ENCODE peak calls at places on chromosomes 1 and 21, in nine cellular contexts. V, N, T, O, H, I, F, B and G are unnamed samples.

GRCh38 chr1:151721788-151722510 is 627 bp downstream of the RIIAD1 start:
- DNase-seq in V (peak; percentile 13), N (no peak), T (no peak), O (no peak), H (no peak), I (no peak), F (no peak), B (no peak), G (no peak)

GRCh38 chr1:77825356-77825709 is 45.9 kb downstream of the MIGA1 start:
- DNase-seq in V (peak; percentile 91), N (no peak), T (peak; percentile 22), O (peak; percentile 69), H (no peak), I (no peak), F (no peak), B (no peak), G (peak; percentile 63)

GRCh38 chr1:30805301-30806003 is 47.9 kb upstream of the LAPTM5 start:
- DNase-seq in V (no peak), N (no peak), T (no peak), O (peak; percentile 92), H (no peak), I (no peak), F (no peak), B (no peak), G (no peak)

GRCh38 chr1:169601096-169601881 is 15.0 kb upstream of the F5 start:
- DNase-seq in V (peak; percentile 20), N (no peak), T (peak; percentile 28), O (no peak), H (no peak), I (no peak), F (peak; percentile 4), B (no peak), G (no peak)

GRCh38 chr1:17125756-17126237 is 6.5 kb upstream of the PADI2 start:
- DNase-seq in V (peak; percentile 68), N (peak; percentile 78), T (peak; percentile 88), O (peak; percentile 93), H (peak; percentile 88), I (peak; percentile 89), F (peak; percentile 90), B (peak; percentile 95), G (peak; percentile 78)

GRCh38 chr1:202034683-202035462 is 24.5 kb downstream of the ELF3 start:
- DNase-seq in V (peak; percentile 96), N (peak; percentile 55), T (peak; percentile 66), O (peak; percentile 14), H (no peak), I (no peak), F (no peak), B (peak; percentile 82), G (peak; percentile 93)

GRCh38 chr1:25875856-25876692 is 566 bp upstream of the PAQR7 start:
- DNase-seq in V (no peak), N (no peak), T (no peak), O (peak; percentile 80), H (no peak), I (peak; percentile 36), F (no peak), B (no peak), G (peak; percentile 91)

GRCh38 chr1:101309334-101310221 is 72.8 kb downstream of the S1PR1 start:
- DNase-seq in V (peak; percentile 56), N (peak; percentile 26), T (peak; percentile 53), O (peak; percentile 56), H (peak; percentile 74), I (peak; percentile 80), F (peak; percentile 66), B (no peak), G (no peak)

GRCh38 chr21:39955326-39955725 is 88.1 kb downstream of the PCP4 start:
- DNase-seq in V (no peak), N (no peak), T (no peak), O (no peak), H (no peak), I (no peak), F (no peak), B (no peak), G (no peak)

GRCh38 chr1:116127848-116128540 is 16.8 kb downstream of the MAB21L3 start:
- DNase-seq in V (no peak), N (no peak), T (no peak), O (no peak), H (no peak), I (no peak), F (no peak), B (no peak), G (no peak)

GRCh38 chr1:160411231-160411630 is 10.9 kb downstream of the VANGL2 start:
- DNase-seq in V (no peak), N (no peak), T (no peak), O (no peak), H (no peak), I (no peak), F (no peak), B (no peak), G (no peak)

GRCh38 chr1:230310381-230311163 is 115.6 kb downstream of the PGBD5 start:
- DNase-seq in V (peak; percentile 68), N (peak; percentile 78), T (peak; percentile 82), O (peak; percentile 86), H (peak; percentile 70), I (peak; percentile 70), F (peak; percentile 88), B (no peak), G (peak; percentile 63)

GRCh38 chr1:103171041-103171590 is 62.8 kb upstream of the COL11A1 start:
- DNase-seq in V (peak; percentile 11), N (no peak), T (no peak), O (no peak), H (no peak), I (no peak), F (no peak), B (no peak), G (no peak)

DNA sequence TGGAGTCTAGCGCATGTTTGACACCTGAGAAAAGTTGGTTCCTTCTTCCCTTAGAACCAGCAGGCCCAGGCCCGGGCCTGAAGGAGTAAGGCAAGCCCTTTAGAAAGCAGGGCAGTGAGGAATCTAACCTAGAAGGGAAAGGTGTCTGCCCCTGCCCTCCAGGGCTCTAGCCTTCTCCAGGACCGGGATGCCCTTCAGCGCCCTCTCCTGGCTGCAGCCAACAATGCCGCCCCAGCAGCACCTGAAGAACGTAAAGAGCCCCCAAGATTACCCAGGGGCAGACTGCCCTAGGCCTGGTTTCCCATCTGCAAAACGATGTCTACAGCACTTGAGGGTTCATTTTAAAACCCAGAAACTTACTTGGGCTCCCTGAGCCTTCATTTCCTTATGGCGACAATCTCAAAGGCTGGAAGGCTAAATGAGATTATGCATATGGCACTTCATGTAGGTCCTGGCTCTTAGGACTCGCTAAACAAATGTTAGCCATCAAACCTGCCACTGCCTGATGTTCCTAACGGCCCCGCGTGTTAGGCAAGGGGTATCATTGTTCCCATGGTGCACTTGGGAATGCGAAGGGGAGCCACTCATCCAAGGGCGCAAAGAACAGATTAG is 106.7 kb upstream of the KLHDC7A start:
- DNase-seq in V (no peak), N (no peak), T (peak; percentile 43), O (peak; percentile 24), H (no peak), I (no peak), F (peak; percentile 56), B (no peak), G (no peak)
- TF ChIP-seq CTCF in V (no peak), N (no peak), T (peak; percentile 25), O (peak; percentile 30), H (no peak), I (no peak), F (peak; percentile 13), B (peak; percentile 68), G (no peak)

GRCh38 chr21:36966066-36966845 is at the start of gene HLCS:
- DNase-seq in V (peak; percentile 36), N (peak; percentile 68), T (peak; percentile 87), O (peak; percentile 69), H (peak; percentile 72), I (peak; percentile 74), F (peak; percentile 89), B (peak; percentile 78), G (peak; percentile 92)
- TF ChIP-seq CTCF in V (peak; percentile 36), N (peak; percentile 43), T (peak; percentile 40), O (peak; percentile 31), H (no peak), I (peak; percentile 36), F (no peak), B (peak; percentile 41), G (no peak)

DNA sequence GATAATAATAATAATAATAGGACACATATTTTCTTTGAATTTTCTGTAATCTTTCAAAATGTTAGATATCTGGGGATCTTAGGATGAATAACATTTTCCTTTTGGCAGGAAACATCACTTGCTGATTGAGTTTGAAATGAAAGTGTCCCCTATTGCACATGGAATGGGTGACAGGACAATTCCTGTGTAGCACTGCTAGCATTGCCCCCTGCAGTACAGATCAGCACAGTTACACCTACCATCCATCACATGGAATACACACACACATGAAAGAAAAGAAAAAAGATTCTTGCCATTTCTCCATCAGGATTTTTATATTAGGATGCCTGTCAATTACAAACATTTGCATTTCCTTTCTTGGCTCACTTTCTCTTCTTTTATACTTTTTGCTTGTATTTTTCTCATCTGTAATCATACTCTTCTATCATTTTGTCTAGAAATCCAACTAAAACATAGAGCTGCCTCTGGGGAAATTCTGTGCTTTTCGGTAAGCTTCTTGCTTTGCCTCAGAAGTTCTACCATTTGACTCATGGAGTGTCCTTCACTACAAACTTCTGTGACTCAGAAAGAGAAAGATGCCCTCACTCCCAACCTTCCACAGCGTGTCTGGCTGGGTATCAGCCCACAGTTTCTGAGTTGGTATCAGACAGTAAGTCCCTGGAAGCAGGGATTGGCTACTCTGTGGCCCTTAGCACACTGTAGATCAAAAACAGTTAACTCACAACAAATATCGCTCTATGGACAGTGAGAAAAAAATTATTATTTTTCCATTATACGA is 641.2 kb downstream of the PTPRC start:
- DNase-seq in V (peak; percentile 51), N (no peak), T (no peak), O (no peak), H (no peak), I (no peak), F (no peak), B (no peak), G (no peak)
- TF ChIP-seq CTCF in V (no peak), N (no peak), T (no peak), O (no peak), H (no peak), I (no peak), F (no peak), B (no peak), G (no peak)

DNA sequence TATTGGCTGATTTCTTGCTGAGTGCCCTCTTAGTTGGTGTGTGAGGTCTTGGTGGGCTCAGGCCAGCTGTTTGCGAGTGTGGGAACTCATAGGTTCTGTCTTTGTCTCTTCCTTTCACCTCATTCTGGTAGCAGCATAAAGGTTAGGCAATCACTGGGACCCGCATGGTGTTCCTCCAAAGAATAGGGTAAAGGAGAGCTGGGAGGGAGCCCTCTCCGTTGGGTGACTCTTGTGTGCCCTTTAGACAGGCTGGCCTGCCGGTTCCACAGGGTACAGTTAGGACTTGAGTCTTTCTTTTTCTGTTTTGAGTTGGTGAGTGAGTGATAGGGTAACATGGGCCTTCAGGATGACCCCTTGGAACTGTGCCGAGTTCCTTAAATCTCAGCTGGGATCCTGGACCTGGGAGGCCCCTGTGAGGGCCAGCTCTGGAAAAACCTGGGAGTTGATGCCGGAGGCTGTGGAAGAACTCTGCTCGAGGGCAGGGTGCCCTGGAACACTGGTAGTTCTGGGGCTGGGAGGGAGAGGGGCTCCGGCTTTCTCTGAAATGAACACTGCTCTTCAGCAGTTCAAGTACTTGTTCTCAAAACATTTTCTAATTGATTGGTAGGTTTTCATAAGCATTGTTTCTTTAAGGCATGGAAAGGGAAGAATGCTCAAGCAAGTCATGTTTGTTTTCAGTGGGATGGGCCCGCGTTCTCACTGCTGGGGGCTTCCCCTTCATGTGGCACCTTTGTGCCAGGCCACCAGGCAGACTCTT is 2.1 kb upstream of the THAP3 start:
- DNase-seq in V (no peak), N (no peak), T (no peak), O (no peak), H (no peak), I (no peak), F (no peak), B (no peak), G (no peak)
- TF ChIP-seq CTCF in V (no peak), N (no peak), T (no peak), O (no peak), H (no peak), I (no peak), F (no peak), B (no peak), G (no peak)